ENCODE peak calls at places on chromosomes 16 and 17, in eight cellular contexts. N is HT1080; J is iris pigment epithelial cell; R is WTC11; Q is B cell; B is lung; W is HuH-7.5; U is activated naive CD8-positive, alpha-beta T cell treated with anti-CD3 and anti-CD28 coated beads for 36 hours. O is an unnamed sample.

GRCh38 chr16:1863681-1864460 is 8.1 kb downstream of the MEIOB start:
- DNase-seq in W (no peak), N (no peak), U (no peak), Q (no peak), B (no peak), R (no peak), J (peak; percentile 23), O (no peak)

GRCh38 chr16:57469917-57470470 is 7.5 kb downstream of the POLR2C start:
- DNase-seq in R (no peak), J (no peak), N (no peak), Q (no peak), B (no peak), U (no peak), W (no peak), O (no peak)

GRCh38 chr16:17194190-17194780 is 276.5 kb downstream of the XYLT1 start:
- DNase-seq in N (no peak), U (peak; percentile 35), Q (peak; percentile 60), B (peak; percentile 51), R (peak; percentile 87), W (no peak), J (no peak), O (peak; percentile 53)

GRCh38 chr16:65119905-65120341 is 1.9 kb downstream of the CDH11 start:
- DNase-seq in J (peak; percentile 56), B (no peak), N (no peak), W (no peak), U (no peak), R (no peak), Q (no peak), O (no peak)

GRCh38 chr16:88426018-88426417 is 27.1 kb upstream of the ZFPM1 start:
- DNase-seq in R (no peak), Q (no peak), N (no peak), W (no peak), J (no peak), B (no peak), U (no peak), O (no peak)

GRCh38 chr16:79902351-79902750 is 301.8 kb upstream of the MAF start:
- DNase-seq in Q (no peak), U (no peak), R (no peak), W (no peak), B (no peak), J (peak; percentile 28), N (peak; percentile 28), O (no peak)

GRCh38 chr16:67948015-67948414 is 4.1 kb upstream of the LCAT start:
- DNase-seq in W (no peak), R (no peak), B (no peak), Q (no peak), U (no peak), N (no peak), J (no peak), O (no peak)

GRCh38 chr16:57022445-57022844 is 33.1 kb downstream of the NLRC5 start:
- DNase-seq in N (no peak), B (no peak), Q (no peak), W (no peak), R (no peak), J (no peak), U (peak; percentile 44), O (no peak)

GRCh38 chr17:8436169-8436932 is 667 bp downstream of the NDEL1 start:
- DNase-seq in N (peak; percentile 46), B (peak; percentile 70), J (peak; percentile 54), U (peak; percentile 72), Q (peak; percentile 67), R (peak; percentile 55), W (peak; percentile 51), O (peak; percentile 48)

GRCh38 chr16:79185681-79186080 is 414.9 kb downstream of the MAF start:
- DNase-seq in J (no peak), Q (no peak), W (no peak), N (no peak), R (no peak), B (no peak), U (no peak), O (no peak)

GRCh38 chr16:21302898-21303528 is 24.9 kb upstream of the CRYM start:
- DNase-seq in U (no peak), B (no peak), J (peak; percentile 87), W (no peak), Q (no peak), N (peak; percentile 89), R (no peak), O (no peak)

GRCh38 chr17:42016411-42016831 is 818 bp downstream of the DNAJC7 start:
- DNase-seq in B (no peak), U (no peak), W (no peak), J (peak; percentile 28), Q (no peak), R (no peak), N (no peak), O (no peak)

GRCh38 chr17:40319651-40320550 is 10.9 kb downstream of the RARA start:
- DNase-seq in R (no peak), Q (peak; percentile 71), B (peak; percentile 40), W (no peak), J (no peak), N (no peak), U (peak; percentile 57), O (peak; percentile 83)

GRCh38 chr16:51762081-51762995 is 611.3 kb upstream of the SALL1 start:
- DNase-seq in R (peak; percentile 85), B (peak; percentile 63), N (peak; percentile 59), U (peak; percentile 50), J (peak; percentile 65), W (peak; percentile 28), Q (no peak), O (no peak)

GRCh38 chr17:78992542-78993212 is 13.0 kb upstream of the LGALS3BP start:
- DNase-seq in U (no peak), J (no peak), Q (no peak), N (no peak), R (no peak), W (no peak), B (no peak), O (no peak)

O was measured in T-helper 9 cell.